ENCODE peak calls at places on chromosomes 3 and 15, in ten cellular contexts. E, A, S, W, N, R, Z, Q, T and L are unnamed samples.

GRCh38 chr3:183896184-183896583 is 11.5 kb upstream of the PARL start:
- DNase-seq in E (peak; percentile 42), A (no peak), S (no peak), W (no peak), N (no peak), R (no peak), Z (no peak), Q (no peak), T (no peak), L (no peak)

GRCh38 chr3:33113772-33114621 is at the start of gene CRTAP:
- DNase-seq in E (peak; percentile 99), A (peak; percentile 95), S (peak; percentile 92), W (peak; percentile 94), N (peak; percentile 100), R (peak; percentile 98), Z (peak; percentile 94), Q (peak; percentile 90), T (peak; percentile 96), L (peak; percentile 91)

GRCh38 chr15:76894174-76894573 is 11.0 kb downstream of the SCAPER start:
- DNase-seq in E (no peak), A (no peak), S (no peak), W (no peak), N (no peak), R (no peak), Z (no peak), Q (no peak), T (no peak), L (no peak)

GRCh38 chr3:192802957-192803899 is 75.9 kb upstream of the FGF12 start:
- DNase-seq in E (no peak), A (peak; percentile 55), S (peak; percentile 27), W (peak; percentile 34), N (no peak), R (no peak), Z (peak; percentile 59), Q (no peak), T (peak; percentile 82), L (no peak)

GRCh38 chr15:83613716-83614115 is 40.2 kb upstream of the ADAMTSL3 start:
- DNase-seq in E (no peak), A (no peak), S (no peak), W (no peak), N (no peak), R (no peak), Z (no peak), Q (no peak), T (peak; percentile 29), L (no peak)

GRCh38 chr3:20682573-20682972 is 496.6 kb upstream of the SGO1 start:
- DNase-seq in E (no peak), A (no peak), S (no peak), W (no peak), N (no peak), R (no peak), Z (no peak), Q (no peak), T (no peak), L (no peak)

GRCh38 chr15:70093481-70094309 is 4.0 kb downstream of the TLE3 start:
- DNase-seq in E (no peak), A (no peak), S (peak; percentile 63), W (no peak), N (no peak), R (no peak), Z (no peak), Q (peak; percentile 79), T (peak; percentile 76), L (no peak)

GRCh38 chr3:3110299-3110630 is at the start of gene IL5RA:
- DNase-seq in E (no peak), A (peak; percentile 25), S (no peak), W (peak; percentile 32), N (no peak), R (no peak), Z (no peak), Q (no peak), T (no peak), L (no peak)

GRCh38 chr3:196135693-196136639 is 54.1 kb upstream of the TFRC start:
- DNase-seq in E (peak; percentile 43), A (no peak), S (no peak), W (no peak), N (no peak), R (no peak), Z (no peak), Q (no peak), T (peak; percentile 10), L (peak; percentile 33)

GRCh38 chr15:68463996-68464395 is 32.0 kb upstream of the ITGA11 start:
- DNase-seq in E (no peak), A (no peak), S (no peak), W (peak; percentile 23), N (no peak), R (no peak), Z (no peak), Q (no peak), T (no peak), L (no peak)

GRCh38 chr15:94272251-94272898 is 41.0 kb downstream of the MCTP2 start:
- DNase-seq in E (no peak), A (no peak), S (peak; percentile 57), W (no peak), N (no peak), R (no peak), Z (no peak), Q (no peak), T (no peak), L (no peak)

DNA sequence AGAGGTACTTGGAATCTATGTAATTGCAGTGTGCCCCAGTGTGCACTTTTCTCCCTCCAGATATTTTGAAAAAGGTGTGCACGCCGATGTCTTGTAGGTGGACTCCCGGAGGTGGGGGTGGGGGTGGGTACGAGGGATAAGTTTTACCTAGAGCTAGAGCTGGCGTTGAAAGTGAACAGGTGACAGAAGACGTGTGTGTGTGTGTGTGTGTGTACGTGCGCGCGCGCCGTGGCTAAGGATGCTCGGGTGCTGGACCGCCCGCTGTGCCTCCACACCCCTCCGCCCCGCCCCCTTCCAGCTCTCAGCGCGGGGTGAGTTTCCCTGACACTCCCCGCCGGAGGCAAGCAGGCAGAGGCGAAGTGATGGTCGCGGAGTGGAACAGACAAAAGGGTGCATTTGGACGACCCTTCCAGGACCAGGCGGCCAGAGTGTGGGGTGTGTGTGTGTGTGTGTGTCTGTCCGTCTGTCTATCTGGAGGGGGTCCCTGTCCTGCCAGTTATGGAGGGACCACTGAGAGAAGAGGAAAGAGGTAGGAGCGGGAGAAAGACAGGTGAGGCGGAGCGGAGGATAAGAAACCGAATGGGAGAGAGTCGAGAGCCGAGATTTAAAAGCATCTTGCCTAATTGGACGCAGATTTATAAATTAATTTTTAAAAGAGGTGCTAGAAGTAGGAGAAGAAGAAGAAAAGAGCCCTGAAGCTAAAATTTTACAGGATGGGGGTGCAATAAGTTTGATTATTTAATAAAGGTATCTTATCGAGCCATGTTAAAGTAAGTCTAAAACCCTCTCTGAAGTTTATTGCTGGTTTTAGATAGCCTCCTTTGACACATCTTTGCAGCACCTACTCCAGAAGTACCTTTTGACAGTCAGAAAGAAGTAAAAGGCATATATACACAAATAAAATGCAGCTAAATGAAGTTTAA is 335.8 kb upstream of the THRB start:
- DNase-seq in E (peak; percentile 76), A (peak; percentile 34), S (no peak), W (no peak), N (peak; percentile 77), R (no peak), Z (no peak), Q (peak; percentile 28), T (no peak), L (peak; percentile 12)
- H3K4me3 ChIP-seq in E (peak overlapping the region; percentile 39), A (peak overlapping the region; percentile 64), S (no peak overlapping the region), W (no peak overlapping the region), N (peak overlapping the region; percentile 57), R (peak overlapping the region; percentile 69), Z (no peak overlapping the region), Q (no peak overlapping the region), T (no peak overlapping the region), L (no peak overlapping the region)

GRCh38 chr15:66925721-66926120 is 139.7 kb upstream of the SMAD3 start:
- DNase-seq in E (no peak), A (no peak), S (no peak), W (no peak), N (no peak), R (no peak), Z (no peak), Q (no peak), T (no peak), L (no peak)

GRCh38 chr15:66929843-66930242 is 135.6 kb upstream of the SMAD3 start:
- DNase-seq in E (no peak), A (no peak), S (no peak), W (no peak), N (no peak), R (no peak), Z (no peak), Q (no peak), T (no peak), L (no peak)

GRCh38 chr15:66928784-66929183 is 136.6 kb upstream of the SMAD3 start:
- DNase-seq in E (no peak), A (no peak), S (no peak), W (no peak), N (no peak), R (no peak), Z (no peak), Q (no peak), T (no peak), L (no peak)

GRCh38 chr15:66928101-66928500 is 137.3 kb upstream of the SMAD3 start:
- DNase-seq in E (no peak), A (no peak), S (no peak), W (no peak), N (no peak), R (no peak), Z (no peak), Q (peak; percentile 77), T (no peak), L (no peak)

GRCh38 chr15:66927326-66928077 is 137.9 kb upstream of the SMAD3 start:
- DNase-seq in E (no peak), A (no peak), S (no peak), W (no peak), N (no peak), R (no peak), Z (peak; percentile 51), Q (peak; percentile 31), T (peak; percentile 87), L (no peak)
- H3K4me3 ChIP-seq in E (no peak overlapping the region), A (no peak overlapping the region), S (no peak overlapping the region), W (no peak overlapping the region), N (no peak overlapping the region), R (no peak overlapping the region), Z (no peak overlapping the region), Q (no peak overlapping the region), T (no peak overlapping the region), L (no peak overlapping the region)

GRCh38 chr3:146161725-146162047 is 702 bp upstream of the PLOD2 start:
- DNase-seq in E (no peak), A (no peak), S (no peak), W (no peak), N (no peak), R (peak; percentile 33), Z (peak; percentile 63), Q (peak; percentile 34), T (peak; percentile 78), L (no peak)
- H3K4me3 ChIP-seq in E (peak overlapping the region; percentile 86), A (peak overlapping the region; percentile 79), S (peak overlapping the region; percentile 86), W (no peak overlapping the region), N (peak overlapping the region; percentile 82), R (peak overlapping the region; percentile 88), Z (peak overlapping the region; percentile 91), Q (peak overlapping the region; percentile 92), T (peak overlapping the region; percentile 96), L (peak overlapping the region; percentile 41)

GRCh38 chr15:91855684-91856553 is 2.4 kb downstream of the SLCO3A1 start:
- DNase-seq in E (no peak), A (peak; percentile 35), S (peak; percentile 20), W (no peak), N (no peak), R (no peak), Z (no peak), Q (no peak), T (no peak), L (peak; percentile 47)
- H3K4me3 ChIP-seq in E (no peak overlapping the region), A (peak overlapping the region; percentile 57), S (no peak overlapping the region), W (no peak overlapping the region), N (peak overlapping the region; percentile 68), R (peak overlapping the region; percentile 78), Z (no peak overlapping the region), Q (no peak overlapping the region), T (no peak overlapping the region), L (peak overlapping the region; percentile 60)